ENCODE peak calls at places on chromosome 1, in eight cellular contexts. Z is activated gamma-delta T cell; V is hypothalamus; U is H54; O is T1000; L is AG08396; P is non-pigmented ciliary epithelial cell; G is stimulated activated CD8-positive, alpha-beta memory T cell treated with anti-CD3 and anti-CD28 coated beads, Interleukin-4, amount 100 ng/mL, for 24 hours. K is an unnamed sample.

GRCh38 chr1:227318852-227319607 is 738 bp upstream of the CDC42BPA start:
- DNase-seq in L (peak; percentile 56), O (no peak), Z (no peak), U (peak; percentile 29), P (no peak), G (no peak), V (peak; percentile 38), K (no peak)

GRCh38 chr1:47030170-47030805 is 6.8 kb downstream of the CYP4X1 start:
- DNase-seq in Z (no peak), V (no peak), P (no peak), L (no peak), U (no peak), G (no peak), O (no peak), K (no peak)

GRCh38 chr1:109877776-109878175 is 32.9 kb upstream of the CSF1 start:
- DNase-seq in P (no peak), G (no peak), Z (no peak), V (no peak), L (no peak), U (no peak), O (no peak), K (no peak)

GRCh38 chr1:201268604-201269151 is 14.6 kb upstream of the PKP1 start:
- DNase-seq in P (no peak), L (peak; percentile 68), Z (no peak), V (no peak), O (no peak), U (peak; percentile 69), G (no peak), K (no peak)

GRCh38 chr1:181354865-181355264 is 128.5 kb upstream of the CACNA1E start:
- DNase-seq in L (no peak), V (no peak), G (no peak), Z (no peak), U (no peak), O (no peak), P (no peak), K (no peak)

GRCh38 chr1:3918966-3919611 is 19.0 kb upstream of the C1orf174 start:
- DNase-seq in L (no peak), O (no peak), G (no peak), U (no peak), Z (no peak), V (no peak), P (no peak), K (no peak)

GRCh38 chr1:152049291-152050073 is 12.7 kb upstream of the S100A11 start:
- DNase-seq in V (no peak), Z (no peak), P (no peak), G (no peak), O (no peak), U (no peak), L (no peak), K (no peak)

GRCh38 chr1:155910621-155911121 is 478 bp downstream of the RIT1 start:
- DNase-seq in O (no peak), G (no peak), Z (no peak), U (peak; percentile 47), V (peak; percentile 37), P (no peak), L (no peak), K (no peak)

GRCh38 chr1:117312453-117313138 is 54.7 kb upstream of the MAN1A2 start:
- DNase-seq in G (no peak), O (no peak), U (peak; percentile 34), P (peak; percentile 6), L (peak; percentile 71), V (no peak), Z (no peak), K (no peak)

GRCh38 chr1:35452086-35452485 is 105.1 kb downstream of the KIAA0319L start:
- DNase-seq in G (no peak), O (no peak), V (peak; percentile 19), Z (no peak), L (peak; percentile 44), P (no peak), U (no peak), K (no peak)

GRCh38 chr1:227323164-227323955 is 5.1 kb upstream of the CDC42BPA start:
- DNase-seq in P (no peak), V (no peak), L (no peak), G (no peak), O (no peak), Z (no peak), U (no peak), K (no peak)

GRCh38 chr1:109509176-109510134 is at the start of gene AMIGO1:
- DNase-seq in L (peak; percentile 91), U (no peak), P (no peak), G (peak; percentile 56), Z (peak; percentile 43), V (no peak), O (no peak), K (no peak)

GRCh38 chr1:190615818-190616217 is 138.2 kb upstream of the BRINP3 start:
- DNase-seq in V (no peak), U (no peak), Z (no peak), L (no peak), P (no peak), O (no peak), G (no peak), K (no peak)

GRCh38 chr1:165306543-165307434 is 49.7 kb downstream of the LMX1A start:
- DNase-seq in G (no peak), L (no peak), V (no peak), Z (no peak), P (no peak), U (no peak), O (no peak), K (no peak)

GRCh38 chr1:16458801-16459200 is 18.3 kb downstream of the NECAP2 start:
- DNase-seq in P (no peak), V (peak; percentile 26), L (no peak), U (no peak), G (no peak), Z (no peak), O (no peak), K (no peak)

GRCh38 chr1:161803181-161803580 is 37.1 kb downstream of the ATF6 start:
- DNase-seq in O (no peak), G (no peak), L (no peak), U (no peak), Z (no peak), V (no peak), P (no peak), K (no peak)

GRCh38 chr1:32073387-32074229 is 869 bp downstream of the TMEM39B start:
- DNase-seq in O (no peak), P (no peak), Z (no peak), L (no peak), V (no peak), G (no peak), U (no peak), K (no peak)

GRCh38 chr1:172467446-172467845 is 23.6 kb upstream of the PIGC start:
- DNase-seq in U (no peak), Z (no peak), L (no peak), O (no peak), P (no peak), V (no peak), G (no peak), K (no peak)

GRCh38 chr1:80248886-80249285 is 1242.4 kb upstream of the ADGRL4 start:
- DNase-seq in U (no peak), V (no peak), P (peak; percentile 3), L (no peak), G (no peak), O (no peak), Z (no peak), K (no peak)

GRCh38 chr1:112983540-112984131 is 27.6 kb upstream of the SLC16A1 start:
- DNase-seq in U (no peak), V (no peak), O (no peak), Z (no peak), L (no peak), G (no peak), P (no peak), K (no peak)

GRCh38 chr1:10656431-10656830 is 140.0 kb downstream of the CASZ1 start:
- DNase-seq in U (no peak), P (no peak), L (no peak), Z (no peak), V (no peak), G (no peak), O (no peak), K (no peak)

GRCh38 chr1:33872681-33873080 is 8.8 kb downstream of the HMGB4 start:
- DNase-seq in G (no peak), Z (no peak), O (no peak), L (no peak), U (no peak), V (no peak), P (no peak), K (no peak)

GRCh38 chr1:228452194-228453021 is 34.8 kb upstream of the RNF187 start:
- DNase-seq in U (peak; percentile 48), V (no peak), G (no peak), Z (no peak), O (no peak), P (no peak), L (no peak), K (no peak)

GRCh38 chr1:1272341-1273151 is 1.1 kb downstream of the UBE2J2 start:
- DNase-seq in V (no peak), Z (no peak), O (no peak), P (no peak), G (no peak), L (no peak), U (no peak), K (no peak)

GRCh38 chr1:239976130-239976968 is 115.3 kb upstream of the FMN2 start:
- DNase-seq in U (peak; percentile 17), L (peak; percentile 72), Z (no peak), O (no peak), P (peak; percentile 13), G (peak; percentile 13), V (no peak), K (no peak)

GRCh38 chr1:47371016-47371517 is 37.5 kb downstream of the CMPK1 start:
- DNase-seq in Z (no peak), G (no peak), V (no peak), P (no peak), O (no peak), L (no peak), U (no peak), K (no peak)

GRCh38 chr1:202076050-202076511 is 46.6 kb upstream of the GPR37L1 start:
- DNase-seq in Z (no peak), G (no peak), O (no peak), P (no peak), V (no peak), L (no peak), U (no peak), K (no peak)

GRCh38 chr1:228400692-228401454 is 5.8 kb downstream of the TRIM11 start:
- DNase-seq in P (no peak), V (no peak), L (no peak), O (no peak), G (no peak), U (no peak), Z (no peak), K (no peak)

GRCh38 chr1:112061852-112062451 is 72.5 kb upstream of the KCND3 start:
- DNase-seq in P (no peak), L (no peak), O (no peak), Z (no peak), G (no peak), V (no peak), U (no peak), K (no peak)

GRCh38 chr1:94094466-94095111 is 26.4 kb downstream of the ABCA4 start:
- DNase-seq in U (no peak), Z (no peak), G (no peak), L (peak; percentile 41), P (no peak), O (no peak), V (peak; percentile 32), K (no peak)

GRCh38 chr1:99680258-99680657 is 34.3 kb downstream of the PALMD start:
- DNase-seq in P (no peak), O (peak; percentile 22), L (no peak), V (no peak), G (no peak), U (no peak), Z (no peak), K (no peak)

GRCh38 chr1:22275211-22275610 is 132.3 kb upstream of the WNT4 start:
- DNase-seq in O (no peak), Z (no peak), V (no peak), P (no peak), G (no peak), L (no peak), U (no peak), K (no peak)

GRCh38 chr1:47623174-47623940 is 185.5 kb downstream of the FOXD2 start:
- DNase-seq in P (no peak), U (no peak), G (no peak), O (no peak), V (no peak), L (no peak), Z (no peak), K (no peak)